ENCODE peak calls at places on chromosomes 1 and 21, in seven cellular contexts. F is H1, W is mesendoderm, P is IMR-90, I is trophoblast cell, Y is neuronal stem cell, V is mesenchymal stem cell. A is an unnamed sample. For H3K4me1, the result is how much of the 10 kb centered on the place peaks cover.

GRCh38 chr1:236608930-236609726 is 4.8 kb upstream of the HEATR1 start:
- DNase-seq in V (peak), P (peak), I (peak), W (peak), F (peak), Y (peak), A (peak)

GRCh38 chr1:48202030-48202752 is 20.3 kb upstream of the SLC5A9 start:
- DNase-seq in I (peak), P (peak), V (peak), W (peak), F (peak), Y (peak), A (peak)

GRCh38 chr1:172443666-172444453 is at the start of gene PIGC:
- DNase-seq in Y (peak), I (peak), V (peak), P (peak), F (peak), W (peak), A (peak)

GRCh38 chr1:47650205-47650604 is 212.4 kb downstream of the FOXD2 start:
- DNase-seq in I (no peak), Y (no peak), W (peak), F (no peak), P (peak), V (peak), A (peak)

GRCh38 chr1:71307451-71307850 is 226.6 kb upstream of the ZRANB2 start:
- DNase-seq in W (peak), V (peak), I (no peak), P (peak), F (no peak), Y (no peak), A (no peak)

GRCh38 chr1:228295201-228295600 is 87.4 kb downstream of the OBSCN start:
- DNase-seq in F (no peak), P (no peak), Y (no peak), I (no peak), W (no peak), V (no peak), A (no peak)

GRCh38 chr1:6287431-6287886 is 26.6 kb upstream of the GPR153 start:
- DNase-seq in F (no peak), P (no peak), V (no peak), I (no peak), Y (no peak), W (no peak), A (no peak)

GRCh38 chr21:45580576-45581321 is 38.5 kb upstream of the SLC19A1 start:
- DNase-seq in Y (no peak), W (peak), F (peak), I (no peak), V (no peak), P (no peak), A (no peak)

GRCh38 chr1:217897121-217897520 is 266.0 kb downstream of the SPATA17 start:
- DNase-seq in P (no peak), Y (no peak), V (no peak), W (no peak), F (no peak), I (no peak), A (no peak)

GRCh38 chr1:116494745-116495144 is 76.1 kb downstream of the CD58 start:
- DNase-seq in W (no peak), F (no peak), V (no peak), I (no peak), P (no peak), Y (no peak), A (no peak)

GRCh38 chr1:31699341-31699891 is 4.4 kb downstream of the COL16A1 start:
- DNase-seq in W (no peak), F (no peak), P (no peak), V (no peak), I (no peak), Y (no peak), A (no peak)

GRCh38 chr1:160405331-160405877 is 5.0 kb downstream of the VANGL2 start:
- DNase-seq in F (no peak), W (no peak), Y (no peak), P (no peak), V (no peak), I (no peak), A (no peak)

GRCh38 chr1:17630048-17630830 is 90.7 kb downstream of the ARHGEF10L start:
- DNase-seq in P (no peak), W (no peak), I (peak), F (no peak), V (no peak), Y (no peak), A (no peak)

GRCh38 chr21:41991659-41992058 is 18.5 kb downstream of the ZBTB21 start:
- DNase-seq in P (no peak), W (no peak), I (no peak), V (no peak), F (no peak), Y (no peak), A (no peak)

GRCh38 chr1:119275145-119275929 is 93.2 kb upstream of the HAO2 start:
- DNase-seq in V (peak), Y (peak), W (peak), F (peak), I (peak), P (peak), A (peak)

GRCh38 chr21:15015622-15016471 is 49.0 kb downstream of the NRIP1 start:
- DNase-seq in P (peak), I (peak), W (no peak), Y (no peak), V (peak), F (no peak), A (no peak)

GRCh38 chr1:8661185-8662110 is 156.0 kb downstream of the RERE start:
- DNase-seq in Y (no peak), F (no peak), I (no peak), V (peak), W (peak), P (peak), A (no peak)

GRCh38 chr1:41341756-41342562 is 19.3 kb upstream of the FOXO6 start:
- DNase-seq in F (no peak), P (no peak), W (peak), Y (no peak), V (peak), I (no peak), A (peak)

GRCh38 chr1:13763991-13764390 is 64.0 kb downstream of the PRDM2 start:
- DNase-seq in Y (no peak), V (no peak), I (no peak), F (no peak), P (no peak), W (peak), A (no peak)

GRCh38 chr1:12650001-12650421 is 6.1 kb downstream of the AADACL4 start:
- DNase-seq in P (peak), W (no peak), F (no peak), Y (no peak), I (no peak), V (no peak), A (no peak)

GRCh38 chr1:244395965-244396364 is 55.7 kb downstream of the ADSS2 start:
- DNase-seq in I (peak), Y (no peak), V (no peak), W (peak), P (no peak), F (no peak), A (no peak)

GRCh38 chr21:35372201-35372600 is 323.1 kb upstream of the RUNX1 start:
- DNase-seq in F (no peak), P (no peak), W (no peak), V (no peak), I (peak), Y (no peak), A (no peak)

GRCh38 chr1:71930526-71930925 is 351.8 kb downstream of the NEGR1 start:
- DNase-seq in P (peak), F (no peak), W (no peak), Y (no peak), V (no peak), I (no peak), A (no peak)

GRCh38 chr1:226135709-226136108 is 50.8 kb downstream of the ACBD3 start:
- DNase-seq in F (peak), Y (no peak), V (no peak), W (no peak), I (no peak), P (no peak), A (no peak)

GRCh38 chr1:201711811-201712210 is 117.1 kb upstream of the IPO9 start:
- DNase-seq in P (no peak), I (no peak), F (no peak), Y (no peak), W (no peak), V (peak), A (no peak)

GRCh38 chr1:35470964-35471613 is 86.1 kb downstream of the KIAA0319L start:
- DNase-seq in I (no peak), P (no peak), F (no peak), W (peak), V (no peak), Y (no peak), A (peak)

GRCh38 chr21:46118871-46119564 is 21.1 kb downstream of the COL6A2 start:
- DNase-seq in F (peak), P (no peak), V (no peak), I (no peak), W (no peak), Y (no peak), A (peak)

GRCh38 chr21:45138199-45139002 is 64.0 kb downstream of the ADARB1 start:
- DNase-seq in W (peak), P (peak), Y (peak), V (peak), F (peak), I (peak), A (peak)

GRCh38 chr1:174149216-174149615 is 10.1 kb upstream of the RABGAP1L start:
- DNase-seq in P (no peak), V (no peak), I (no peak), F (no peak), Y (no peak), W (no peak), A (no peak)

GRCh38 chr1:6634278-6635052 is 9.8 kb downstream of the THAP3 start:
- DNase-seq in F (peak), W (peak), P (peak), Y (no peak), V (peak), I (peak), A (peak)

GRCh38 chr1:10431065-10431730 is 965 bp downstream of the CENPS start:
- DNase-seq in F (no peak), P (no peak), V (no peak), I (peak), W (peak), Y (no peak), A (no peak)

GRCh38 chr1:22830747-22831340 is 120.2 kb downstream of the EPHB2 start:
- DNase-seq in V (no peak), W (no peak), F (no peak), P (no peak), I (no peak), Y (no peak), A (no peak)
- H3K27ac ChIP-seq in V (no peak), W (no peak), F (no peak), P (no peak), I (no peak), Y (no peak), A (no peak)

GRCh38 chr1:197198911-197199310 is 52.4 kb upstream of the ASPM start:
- DNase-seq in Y (no peak), I (no peak), P (no peak), W (no peak), F (no peak), V (no peak), A (no peak)
- H3K4me1 ChIP-seq in Y (under half), I (under half), P (under half), W (under half), F (under half), V (under half), A (under half)

GRCh38 chr1:55018395-55018794 is 19.7 kb downstream of the BSND start:
- DNase-seq in I (no peak), P (no peak), V (no peak), Y (no peak), W (no peak), F (no peak), A (no peak)
- H3K18ac ChIP-seq in I (no peak), P (no peak), V (no peak), Y (no peak), W (no peak), F (no peak), A (no peak)

DNA sequence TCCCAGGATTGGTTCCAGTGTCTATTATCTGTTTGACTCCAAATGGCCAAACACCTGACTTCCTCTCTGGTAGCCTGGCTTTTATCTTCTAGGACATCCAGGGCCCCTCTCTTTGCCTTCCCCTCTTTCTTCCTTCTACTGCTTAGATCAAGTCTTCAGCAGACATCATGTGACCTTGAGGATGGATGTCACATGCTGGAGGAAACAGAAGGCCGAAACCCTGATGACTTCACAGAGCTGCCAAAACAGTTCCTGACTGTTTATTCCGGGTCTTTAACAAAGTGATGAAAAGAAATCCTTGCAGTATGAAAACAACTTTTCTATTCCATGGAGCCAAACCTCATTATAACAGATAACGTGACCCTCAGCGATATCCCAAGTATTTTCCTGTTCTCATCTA is 24.5 kb upstream of the WDR26 start:
- DNase-seq in V (peak), P (no peak), W (no peak), I (no peak), F (no peak), Y (no peak), A (no peak)
- H3K27ac ChIP-seq in V (no peak), P (no peak), W (no peak), I (no peak), F (no peak), Y (no peak), A (no peak)

GRCh38 chr1:154220970-154221814 is 437 bp downstream of the UBAP2L start:
- DNase-seq in Y (peak), I (peak), F (peak), V (no peak), P (peak), W (peak), A (peak)
- H3K4me1 ChIP-seq in Y (under half), I (under half), F (under half), V (under half), P (under half), W (under half), A (under half)

GRCh38 chr1:45867697-45868346 is 64.4 kb downstream of the MAST2 start:
- DNase-seq in V (no peak), P (no peak), Y (no peak), W (no peak), I (no peak), F (no peak), A (no peak)
- H3K18ac ChIP-seq in V (no peak), P (no peak), Y (no peak), W (no peak), I (no peak), F (no peak), A (no peak)

DNA sequence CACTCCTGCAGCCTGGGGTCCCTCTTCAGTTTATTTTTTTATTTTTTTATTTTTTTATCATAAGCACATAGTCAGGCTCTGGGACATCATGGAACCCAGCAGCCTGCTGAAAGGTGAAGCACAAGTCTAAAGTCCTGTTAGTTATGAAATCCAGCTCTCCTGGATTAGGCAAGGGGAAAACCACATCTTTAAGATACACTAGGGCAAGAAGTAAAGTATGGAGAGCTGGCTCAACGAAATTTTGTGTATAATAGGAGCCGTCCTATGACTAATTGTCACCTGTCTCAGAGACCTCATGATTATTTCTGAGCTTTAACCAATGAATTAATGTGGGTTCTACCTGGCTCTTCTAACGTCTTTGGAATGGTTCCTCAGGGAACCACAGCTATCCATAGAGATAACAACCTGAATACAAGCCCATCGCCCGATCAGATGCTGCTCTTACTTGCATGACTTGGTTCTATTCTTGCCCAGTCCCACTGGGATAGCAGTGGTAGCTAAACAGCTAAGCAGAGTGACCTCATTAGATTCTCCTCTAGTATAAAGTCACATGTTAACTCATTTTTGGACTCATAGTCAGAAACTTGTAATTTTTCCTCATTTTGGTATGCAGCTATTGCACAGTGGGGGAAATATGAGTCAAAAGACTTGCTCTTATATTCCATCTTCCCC is 122.7 kb downstream of the LMO4 start:
- DNase-seq in W (no peak), I (peak), P (peak), Y (no peak), V (no peak), F (no peak), A (no peak)
- H3K27ac ChIP-seq in W (no peak), I (peak), P (no peak), Y (no peak), V (no peak), F (no peak), A (no peak)

GRCh38 chr1:109794319-109795132 is 30.8 kb upstream of the EPS8L3 start:
- DNase-seq in W (peak), I (no peak), P (no peak), V (peak), F (no peak), Y (no peak), A (peak)
- H3K4me1 ChIP-seq in W (under half), I (under half), P (under half), V (under half), F (under half), Y (under half), A (under half)

DNA sequence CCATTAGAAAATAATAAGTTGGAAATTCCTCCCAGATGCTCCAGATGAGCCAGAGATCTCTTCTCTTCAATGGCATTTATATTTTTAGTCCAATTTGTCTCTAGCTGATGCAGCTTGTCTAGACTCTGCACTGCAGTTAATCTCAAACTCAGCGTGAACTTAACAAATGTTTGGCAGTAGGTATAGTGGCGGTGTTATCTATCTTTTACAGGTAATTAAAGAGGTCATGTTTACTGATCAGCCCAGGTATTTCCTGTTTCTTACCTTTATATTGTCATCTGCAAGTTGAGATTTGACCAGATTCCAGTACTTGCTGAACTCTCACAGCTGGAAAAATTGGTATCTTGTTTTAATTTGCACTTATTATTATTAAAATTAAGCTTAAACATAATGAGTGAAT is 1024.4 kb upstream of the ADGRL2 start:
- DNase-seq in I (no peak), V (no peak), F (no peak), Y (no peak), W (peak), P (no peak), A (no peak)
- H3K18ac ChIP-seq in I (no peak), V (no peak), F (no peak), Y (no peak), W (no peak), P (no peak), A (no peak)

GRCh38 chr1:21018673-21019072 is 158.0 kb downstream of the EIF4G3 start:
- DNase-seq in P (no peak), W (peak), F (no peak), Y (no peak), V (no peak), I (no peak), A (no peak)

GRCh38 chr1:21024918-21025317 is 151.8 kb downstream of the EIF4G3 start:
- DNase-seq in F (no peak), W (no peak), P (no peak), V (peak), Y (no peak), I (no peak), A (no peak)

GRCh38 chr1:21022279-21023040 is 154.2 kb downstream of the EIF4G3 start:
- DNase-seq in F (no peak), P (peak), Y (no peak), V (peak), W (peak), I (peak), A (no peak)

GRCh38 chr1:21021311-21021710 is 155.4 kb downstream of the EIF4G3 start:
- DNase-seq in P (no peak), I (no peak), F (no peak), W (no peak), V (no peak), Y (no peak), A (no peak)

DNA sequence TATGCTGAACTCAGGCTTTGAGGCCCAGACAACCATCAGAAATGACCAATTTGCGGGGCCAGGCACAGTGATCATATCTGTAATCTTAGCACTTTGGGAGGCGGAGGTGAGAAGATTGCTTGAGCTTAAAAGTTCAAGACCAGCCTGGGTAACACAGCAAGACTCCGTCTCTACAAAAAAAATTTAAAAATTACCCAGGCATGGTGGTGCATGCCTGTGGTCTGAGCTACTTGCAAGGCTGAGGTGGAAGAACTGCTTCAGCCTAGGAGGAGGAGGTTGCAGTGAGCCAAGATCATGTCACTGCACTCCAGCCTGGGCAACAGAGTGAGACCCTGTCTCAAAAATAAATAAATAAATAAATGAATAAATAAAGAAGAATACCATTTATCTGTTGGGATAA is 156.5 kb downstream of the EIF4G3 start:
- DNase-seq in F (no peak), Y (no peak), P (peak), W (peak), I (peak), V (peak), A (no peak)
- H3K27ac ChIP-seq in F (no peak), Y (no peak), P (no peak), W (no peak), I (peak), V (peak), A (no peak)